ENCODE peak calls at places on chromosomes 4 and X, in six cellular contexts. M is T1000, A is GM10248, J is ecto neural progenitor cell, O is AG09309, U is dorsolateral prefrontal cortex. B is an unnamed sample.

GRCh38 chr4:138949866-138950265 is 65.7 kb upstream of the NOCT start:
- DNase-seq in J (no peak), O (no peak), U (no peak), M (no peak), A (no peak), B (no peak)

GRCh38 chr4:123072060-123072459 is 149.7 kb upstream of the NUDT6 start:
- DNase-seq in U (no peak), O (no peak), J (no peak), A (no peak), M (no peak), B (no peak)

GRCh38 chr4:3611778-3612177 is 79.6 kb upstream of the LRPAP1 start:
- DNase-seq in O (no peak), M (no peak), J (no peak), U (no peak), A (no peak), B (no peak)

GRCh38 chr4:99300934-99301333 is 10.1 kb upstream of the ADH1A start:
- DNase-seq in U (peak), O (peak), A (no peak), J (no peak), M (no peak), B (no peak)

GRCh38 chrX:48045410-48046311 is 25.8 kb downstream of the ZNF630 start:
- DNase-seq in A (no peak), M (peak), U (no peak), J (no peak), O (peak), B (no peak)

GRCh38 chr4:158964114-158964727 is 138.7 kb upstream of the RAPGEF2 start:
- DNase-seq in M (no peak), O (no peak), A (no peak), J (no peak), U (no peak), B (no peak)

GRCh38 chr4:2757426-2757825 is 1.3 kb upstream of the TNIP2 start:
- DNase-seq in J (no peak), A (no peak), M (no peak), O (no peak), U (no peak), B (no peak)

GRCh38 chr4:109041463-109041862 is 261.0 kb downstream of the COL25A1 start:
- DNase-seq in J (no peak), M (no peak), O (no peak), A (no peak), U (no peak), B (no peak)

GRCh38 chr4:122776916-122777315 is 44.4 kb downstream of the BBS12 start:
- DNase-seq in U (no peak), O (no peak), J (no peak), M (no peak), A (no peak), B (no peak)

GRCh38 chr4:119046263-119046662 is 89.4 kb upstream of the MYOZ2 start:
- DNase-seq in O (no peak), M (no peak), A (no peak), J (no peak), U (no peak), B (no peak)

GRCh38 chr4:150598906-150599305 is 17.0 kb downstream of the MAB21L2 start:
- DNase-seq in M (no peak), A (no peak), O (no peak), U (no peak), J (no peak), B (no peak)

GRCh38 chrX:7614616-7615015 is 228.4 kb upstream of the VCX start:
- DNase-seq in A (no peak), O (no peak), U (no peak), J (no peak), M (no peak), B (no peak)

GRCh38 chr4:108240356-108240755 is 71.6 kb upstream of the LEF1 start:
- DNase-seq in A (no peak), M (no peak), U (no peak), O (no peak), J (no peak), B (no peak)

GRCh38 chrX:108209006-108209554 is 117.5 kb downstream of the ATG4A start:
- DNase-seq in A (no peak), O (no peak), U (no peak), M (no peak), J (no peak), B (no peak)

GRCh38 chrX:49309401-49309981 is 6.0 kb downstream of the GAGE10 start:
- DNase-seq in U (no peak), O (no peak), A (no peak), M (no peak), J (no peak), B (no peak)

GRCh38 chr4:37475087-37475486 is 211.1 kb downstream of the RELL1 start:
- DNase-seq in O (no peak), J (no peak), M (no peak), A (no peak), U (no peak), B (no peak)

GRCh38 chr4:159508917-159509500 is 406.1 kb downstream of the RAPGEF2 start:
- DNase-seq in A (no peak), U (no peak), J (no peak), M (no peak), O (no peak), B (no peak)

GRCh38 chr4:152283806-152284470 is 252.0 kb downstream of the FBXW7 start:
- DNase-seq in M (no peak), O (no peak), A (no peak), U (no peak), J (no peak), B (no peak)

GRCh38 chr4:6955261-6955911 is 45.8 kb downstream of the TBC1D14 start:
- DNase-seq in A (no peak), M (no peak), U (no peak), O (no peak), J (no peak), B (no peak)

GRCh38 chr4:105707783-105708182 is 706 bp downstream of the INTS12 start:
- DNase-seq in M (no peak), U (no peak), O (no peak), J (no peak), A (no peak), B (no peak)

GRCh38 chr4:139900964-139901376 is 235.4 kb downstream of the MGST2 start:
- DNase-seq in M (no peak), U (no peak), J (no peak), O (no peak), A (no peak), B (no peak)

GRCh38 chr4:118964891-118965411 is 76.3 kb downstream of the SYNPO2 start:
- DNase-seq in J (no peak), A (no peak), O (no peak), U (no peak), M (no peak), B (no peak)

GRCh38 chr4:122863626-122864025 is 37.0 kb downstream of the FGF2 start:
- DNase-seq in J (no peak), A (no peak), M (no peak), U (no peak), O (no peak), B (no peak)

GRCh38 chr4:91147067-91147466 is 1019.9 kb downstream of the CCSER1 start:
- DNase-seq in A (no peak), O (no peak), U (no peak), J (no peak), M (no peak), B (no peak)

GRCh38 chr4:182752158-182752910 is 164.9 kb downstream of the DCTD start:
- DNase-seq in U (no peak), M (no peak), O (peak), A (no peak), J (no peak), B (no peak)

GRCh38 chr4:77994194-77994721 is 62.9 kb upstream of the FRAS1 start:
- DNase-seq in U (no peak), O (peak), M (no peak), A (peak), J (peak), B (no peak)

GRCh38 chr4:76554630-76555029 is 119.6 kb downstream of the SHROOM3 start:
- DNase-seq in O (no peak), U (no peak), A (no peak), M (no peak), J (no peak), B (no peak)

GRCh38 chr4:175048111-175048784 is 130.1 kb downstream of the ADAM29 start:
- DNase-seq in J (no peak), O (no peak), M (no peak), A (no peak), U (no peak), B (no peak)

GRCh38 chrX:45747905-45748304 is 547.2 kb upstream of the DIPK2B start:
- DNase-seq in O (no peak), M (no peak), U (no peak), J (no peak), A (no peak), B (no peak)

GRCh38 chr4:176729489-176729888 is 63.2 kb downstream of the VEGFC start:
- DNase-seq in U (no peak), A (no peak), J (no peak), M (no peak), O (no peak), B (no peak)

GRCh38 chr4:127997534-127998388 is 32.6 kb downstream of the ABHD18 start:
- DNase-seq in J (no peak), U (no peak), A (peak), O (peak), M (no peak), B (peak)